ENCODE peak calls at places on chromosome 10, in ten cellular contexts. L, R, Q, S, X, W, K, H, A and F are unnamed samples.

GRCh38 chr10:52621635-52622079 is 150.9 kb downstream of the MBL2 start:
- DNase-seq in H (no peak), X (no peak), L (no peak), A (no peak), K (no peak), W (peak; percentile 43), Q (no peak), S (no peak), R (no peak), F (no peak)

GRCh38 chr10:124296813-124297788 is 121.6 kb downstream of the OAT start:
- DNase-seq in Q (no peak), K (no peak), H (no peak), S (no peak), R (no peak), W (no peak), L (no peak), A (peak; percentile 13), X (no peak), F (no peak)

GRCh38 chr10:43322769-43323168 is 48.7 kb upstream of the FXYD4 start:
- DNase-seq in A (peak; percentile 93), W (peak; percentile 51), R (peak; percentile 99), H (peak; percentile 90), L (peak; percentile 91), K (peak; percentile 88), Q (peak; percentile 21), S (peak; percentile 86), X (no peak), F (peak; percentile 94)

GRCh38 chr10:45380903-45381610 is 7.0 kb downstream of the ALOX5 start:
- DNase-seq in X (no peak), Q (no peak), L (no peak), A (peak; percentile 41), W (no peak), R (peak; percentile 28), S (no peak), K (no peak), H (no peak), F (peak; percentile 53)

GRCh38 chr10:77898323-77899079 is 28.1 kb downstream of the DLG5 start:
- DNase-seq in H (peak; percentile 77), S (no peak), R (no peak), X (no peak), L (no peak), W (no peak), K (no peak), A (peak; percentile 67), Q (no peak), F (no peak)

GRCh38 chr10:73625004-73625883 is 16.0 kb downstream of the MYOZ1 start:
- DNase-seq in Q (no peak), R (peak; percentile 84), S (peak; percentile 30), K (peak; percentile 39), W (peak; percentile 25), L (peak; percentile 32), H (no peak), A (peak; percentile 59), X (no peak), F (no peak)

GRCh38 chr10:60384006-60384405 is 5.7 kb downstream of the ANK3 start:
- DNase-seq in H (no peak), Q (no peak), S (no peak), A (no peak), W (peak; percentile 35), R (no peak), X (no peak), K (no peak), L (no peak), F (no peak)

GRCh38 chr10:93518531-93518930 is 22.1 kb downstream of the CEP55 start:
- DNase-seq in A (no peak), S (no peak), L (no peak), H (no peak), R (no peak), Q (no peak), K (no peak), X (no peak), W (no peak), F (no peak)

GRCh38 chr10:74967850-74968620 is 141.6 kb downstream of the KAT6B start:
- DNase-seq in S (no peak), A (no peak), X (no peak), Q (no peak), R (no peak), L (no peak), K (no peak), H (no peak), W (no peak), F (peak; percentile 23)

DNA sequence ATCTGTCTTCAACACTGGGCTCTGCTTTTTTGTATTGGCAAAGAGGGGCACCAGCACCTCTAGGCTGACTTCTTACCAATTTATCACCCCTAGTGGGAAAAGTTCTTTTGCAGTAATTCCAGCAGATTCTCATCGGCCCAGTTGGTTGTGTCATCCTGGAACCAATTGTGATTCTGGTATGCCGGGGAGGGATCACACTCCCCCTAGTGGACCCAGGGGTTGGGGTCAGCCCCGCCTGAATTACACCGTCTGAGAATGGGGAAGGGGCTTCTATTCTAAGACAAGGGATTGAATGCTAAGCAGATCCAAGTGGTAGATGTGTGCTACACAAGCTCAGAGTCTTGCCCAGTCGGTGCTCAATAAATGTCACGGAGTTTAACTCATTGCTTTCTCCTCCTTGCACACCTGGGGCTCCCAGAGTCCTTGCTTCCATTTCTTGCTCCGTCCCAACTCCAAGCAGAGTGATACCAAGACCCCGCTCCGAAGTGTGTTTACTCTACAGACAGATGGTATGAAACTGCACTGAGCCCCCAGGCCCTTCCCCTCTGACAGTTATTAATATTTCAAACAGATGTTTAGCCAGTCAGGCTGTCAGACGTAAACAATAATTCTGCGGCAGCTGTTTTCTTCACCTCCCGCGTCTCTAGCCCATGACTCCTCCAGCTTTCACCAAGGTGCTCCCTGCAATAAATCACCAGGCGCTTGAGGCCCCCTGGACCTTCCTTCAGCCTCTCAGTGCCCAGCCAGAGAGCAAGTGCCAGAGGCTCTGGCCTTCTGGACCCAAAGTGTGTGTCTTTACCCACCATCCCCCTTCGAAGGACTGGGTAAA is 71.8 kb downstream of the C10orf105 start:
- DNase-seq in K (no peak), L (no peak), Q (no peak), X (no peak), H (no peak), A (no peak), S (no peak), R (peak; percentile 85), W (no peak), F (no peak)
- TF ChIP-seq CTCF in K (no peak), L (no peak), Q (peak; percentile 29), X (no peak), H (no peak), A (peak; percentile 15), S (peak; percentile 59), R (peak; percentile 90), W (peak; percentile 4), F (no peak)

GRCh38 chr10:79295593-79295992 is 51.7 kb upstream of the PPIF start:
- DNase-seq in A (no peak), L (peak; percentile 36), S (no peak), Q (no peak), W (no peak), R (no peak), K (no peak), X (no peak), H (no peak), F (no peak)
- H3K36me3 ChIP-seq in A (no peaks in the 10 kb centered on the region), L (peaks cover 23% of the 10 kb centered on the region), S (peaks cover 100% of the 10 kb centered on the region), Q (peaks cover 52% of the 10 kb centered on the region), W (peaks cover 82% of the 10 kb centered on the region), R (peaks cover 74% of the 10 kb centered on the region), K (no peaks in the 10 kb centered on the region), X (no peaks in the 10 kb centered on the region), H (peaks cover 100% of the 10 kb centered on the region), F (peaks cover 2% of the 10 kb centered on the region)

DNA sequence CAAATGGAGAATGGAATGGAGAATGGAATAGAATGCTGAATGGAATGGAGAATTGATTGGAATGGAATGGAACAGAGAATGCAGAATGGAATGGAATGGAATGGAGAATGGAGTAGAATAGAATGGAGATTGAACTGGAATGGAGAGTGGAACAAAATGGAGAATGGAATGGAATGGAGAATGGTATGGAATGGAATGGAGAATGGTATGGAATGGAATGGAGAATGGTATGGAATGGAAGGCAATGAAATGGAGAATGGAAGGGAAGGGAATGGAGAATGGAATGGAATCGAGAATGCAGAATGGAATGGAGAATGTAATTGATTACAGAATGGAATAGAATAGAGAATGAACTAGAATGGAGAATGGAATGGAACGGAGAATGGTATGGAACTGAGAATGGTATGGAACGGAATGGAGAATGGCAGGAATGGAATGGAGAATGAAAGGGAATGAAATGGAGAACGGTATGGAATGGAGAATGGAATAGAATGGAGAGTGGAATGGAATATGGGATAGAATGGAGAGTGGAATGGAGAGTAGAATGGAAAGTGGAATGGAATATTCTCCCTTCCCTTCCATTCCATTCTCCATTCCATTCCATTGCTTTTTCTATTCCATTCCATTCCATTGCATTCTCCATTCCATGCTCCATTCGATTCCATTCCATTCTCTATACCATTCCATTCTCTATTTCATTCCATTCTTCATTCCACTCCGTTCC is 88.2 kb downstream of the NSUN6 start:
- DNase-seq in A (no peak), S (no peak), K (no peak), Q (no peak), L (no peak), X (no peak), W (no peak), R (no peak), H (no peak), F (no peak)
- H3K9me3 ChIP-seq in A (no peaks in the 10 kb centered on the region), S (peaks cover 80% of the 10 kb centered on the region), K (no peaks in the 10 kb centered on the region), Q (no peaks in the 10 kb centered on the region), L (no peaks in the 10 kb centered on the region), X (no peaks in the 10 kb centered on the region), W (no peaks in the 10 kb centered on the region), R (peaks cover 88% of the 10 kb centered on the region), H (peaks cover 48% of the 10 kb centered on the region), F (peaks cover 48% of the 10 kb centered on the region)

GRCh38 chr10:11318812-11319598 is 292.4 kb downstream of the USP6NL start:
- DNase-seq in X (no peak), K (no peak), A (no peak), W (no peak), Q (no peak), S (no peak), L (no peak), H (no peak), R (no peak), F (no peak)
- TF ChIP-seq CTCF in X (no peak), K (no peak), A (no peak), W (no peak), Q (no peak), S (no peak), L (no peak), H (no peak), R (peak; percentile 58), F (no peak)

GRCh38 chr10:97243836-97244235 is 48.6 kb downstream of the ARHGAP19 start:
- DNase-seq in Q (no peak), A (no peak), S (no peak), W (no peak), X (no peak), K (no peak), L (no peak), R (no peak), H (no peak), F (no peak)
- H3K36me3 ChIP-seq in Q (no peaks in the 10 kb centered on the region), A (no peaks in the 10 kb centered on the region), S (peaks cover 32% of the 10 kb centered on the region), W (peaks cover 1% of the 10 kb centered on the region), X (peaks cover 2% of the 10 kb centered on the region), K (no peaks in the 10 kb centered on the region), L (peaks cover 9% of the 10 kb centered on the region), R (peaks cover 43% of the 10 kb centered on the region), H (peaks cover 75% of the 10 kb centered on the region), F (peaks cover 3% of the 10 kb centered on the region)